ENCODE peak calls at places on chromosomes 3 and 15, in eight cellular contexts. L is A549, F is heart left ventricle, X is thyroid gland, I is psoas muscle, D is fibroblast of lung, G is upper lobe of left lung, S is breast epithelium. C is an unnamed sample.

GRCh38 chr15:89654847-89655805 is at the start of gene KIF7:
- DNase-seq in L (peak; percentile 60), X (peak; percentile 27), D (peak; percentile 61), I (peak; percentile 48), F (no peak), S (no peak), G (no peak), C (peak; percentile 34)

GRCh38 chr3:16325850-16326249 is 60.8 kb downstream of the OXNAD1 start:
- DNase-seq in L (no peak), G (no peak), F (no peak), D (no peak), I (no peak), S (no peak), X (no peak), C (no peak)

GRCh38 chr3:171192176-171192854 is 165.8 kb upstream of the SLC2A2 start:
- DNase-seq in D (peak; percentile 99), F (no peak), G (no peak), S (no peak), X (no peak), I (no peak), L (peak; percentile 1), C (no peak)

GRCh38 chr3:120838441-120839091 is 69.4 kb upstream of the STXBP5L start:
- DNase-seq in X (peak; percentile 10), D (no peak), G (no peak), L (no peak), F (no peak), I (no peak), S (no peak), C (no peak)

GRCh38 chr15:58392611-58393161 is 39.1 kb upstream of the LIPC start:
- DNase-seq in S (no peak), L (no peak), G (no peak), F (no peak), X (no peak), I (no peak), D (peak; percentile 85), C (no peak)

GRCh38 chr3:36060950-36061349 is 319.4 kb upstream of the STAC start:
- DNase-seq in G (no peak), L (peak; percentile 1), F (no peak), S (no peak), D (peak; percentile 20), X (no peak), I (no peak), C (no peak)

GRCh38 chr3:152244156-152244888 is 24.4 kb upstream of the MBNL1 start:
- DNase-seq in G (no peak), X (no peak), I (no peak), F (no peak), L (no peak), S (no peak), D (no peak), C (no peak)

GRCh38 chr15:82540984-82541431 is 751 bp upstream of the RPS17 start:
- DNase-seq in D (peak; percentile 29), I (no peak), L (peak; percentile 57), G (peak; percentile 30), S (no peak), F (no peak), X (peak; percentile 35), C (peak; percentile 31)

GRCh38 chr3:58604031-58604430 is 26.8 kb upstream of the FAM107A start:
- DNase-seq in F (no peak), L (no peak), G (no peak), S (no peak), X (no peak), I (no peak), D (no peak), C (no peak)

GRCh38 chr15:71137138-71137518 is 21.9 kb downstream of the THSD4 start:
- DNase-seq in L (no peak), G (no peak), D (no peak), I (no peak), F (no peak), S (no peak), X (no peak), C (no peak)

GRCh38 chr15:64864080-64864479 is 22.4 kb downstream of the PLEKHO2 start:
- DNase-seq in L (no peak), D (no peak), X (no peak), I (no peak), S (no peak), F (no peak), G (no peak), C (no peak)

GRCh38 chr3:4426782-4427344 is 40.2 kb downstream of the SUMF1 start:
- DNase-seq in X (no peak), S (no peak), D (peak; percentile 80), F (no peak), I (no peak), G (peak; percentile 36), L (no peak), C (no peak)

GRCh38 chr15:63233667-63234419 is 43.6 kb upstream of the APH1B start:
- DNase-seq in G (no peak), L (no peak), D (peak; percentile 89), I (no peak), S (no peak), F (no peak), X (no peak), C (peak; percentile 34)
- H3K27ac ChIP-seq in G (peak overlapping the region; percentile 67), L (peak overlapping the region; percentile 82), D (peak overlapping the region; percentile 82), I (no peak overlapping the region), S (peak overlapping the region; percentile 85), F (peak overlapping the region; percentile 52), X (peak overlapping the region; percentile 57), C (peak overlapping the region; percentile 15)

DNA sequence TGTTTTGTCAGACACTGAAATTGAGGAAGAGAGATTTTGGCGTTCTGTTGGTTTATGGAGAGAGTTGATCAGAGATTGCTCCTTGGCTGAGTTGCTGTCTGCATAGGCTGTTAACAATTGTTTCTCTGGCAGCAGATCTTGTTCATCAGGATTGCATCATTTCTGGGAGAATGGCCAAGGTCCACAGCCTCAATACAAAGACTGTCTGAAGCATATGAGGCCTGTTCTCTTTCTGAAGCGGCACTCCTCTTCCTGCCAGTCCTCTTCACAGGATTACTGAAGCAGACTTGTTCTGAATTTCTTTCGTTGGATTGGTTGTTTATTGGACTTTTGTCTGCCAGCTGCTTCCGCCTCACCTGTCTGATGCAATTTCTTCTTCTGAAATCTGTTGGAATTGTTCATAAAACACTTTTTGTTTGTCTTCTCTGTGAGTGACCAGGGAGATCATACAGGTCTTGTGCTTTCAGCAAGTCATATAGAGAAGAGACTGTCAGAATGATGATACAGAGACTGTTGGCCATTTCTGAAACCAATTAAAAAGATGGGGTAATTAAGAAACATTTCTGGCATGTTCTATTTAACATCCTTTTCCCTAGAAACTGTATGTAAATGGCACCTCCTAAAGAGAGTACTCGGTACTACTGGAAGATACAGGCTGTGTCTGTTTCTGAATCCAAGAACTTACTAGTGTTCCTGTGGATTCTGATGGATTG is 25.5 kb downstream of the SETD5 start:
- DNase-seq in F (peak; percentile 89), S (peak; percentile 93), G (peak; percentile 90), L (peak; percentile 60), X (peak; percentile 89), I (peak; percentile 54), D (peak; percentile 97), C (peak; percentile 94)
- H3K4me3 ChIP-seq in F (no peak overlapping the region), S (no peak overlapping the region), G (no peak overlapping the region), L (peak overlapping the region; percentile 18), X (no peak overlapping the region), I (peak overlapping the region; percentile 27), D (no peak overlapping the region), C (no peak overlapping the region)

GRCh38 chr3:54563661-54564200 is 364.1 kb downstream of the LRTM1 start:
- DNase-seq in F (no peak), D (no peak), L (no peak), X (no peak), I (no peak), G (no peak), S (no peak), C (no peak)
- H3K27ac ChIP-seq in F (no peak overlapping the region), D (no peak overlapping the region), L (no peak overlapping the region), X (no peak overlapping the region), I (no peak overlapping the region), G (no peak overlapping the region), S (no peak overlapping the region), C (no peak overlapping the region)

GRCh38 chr3:134315286-134316106 is 58.8 kb downstream of the AMOTL2 start:
- DNase-seq in F (peak; percentile 71), X (peak; percentile 19), L (no peak), G (no peak), I (peak; percentile 88), D (peak; percentile 93), S (peak; percentile 22), C (peak; percentile 71)

GRCh38 chr3:134313839-134314587 is 60.2 kb downstream of the AMOTL2 start:
- DNase-seq in S (no peak), X (no peak), F (no peak), I (no peak), L (no peak), G (no peak), D (peak; percentile 57), C (no peak)

GRCh38 chr3:134312072-134312872 is 61.6 kb upstream of the RYK start:
- DNase-seq in F (no peak), I (peak; percentile 39), L (no peak), X (peak; percentile 90), D (peak; percentile 89), G (peak; percentile 81), S (peak; percentile 77), C (no peak)

GRCh38 chr3:134312873-134313838 is 61.1 kb downstream of the AMOTL2 start:
- DNase-seq in D (peak; percentile 84), S (peak; percentile 76), F (peak; percentile 82), G (peak; percentile 70), I (peak; percentile 84), L (no peak), X (peak; percentile 85), C (peak; percentile 65)

DNA sequence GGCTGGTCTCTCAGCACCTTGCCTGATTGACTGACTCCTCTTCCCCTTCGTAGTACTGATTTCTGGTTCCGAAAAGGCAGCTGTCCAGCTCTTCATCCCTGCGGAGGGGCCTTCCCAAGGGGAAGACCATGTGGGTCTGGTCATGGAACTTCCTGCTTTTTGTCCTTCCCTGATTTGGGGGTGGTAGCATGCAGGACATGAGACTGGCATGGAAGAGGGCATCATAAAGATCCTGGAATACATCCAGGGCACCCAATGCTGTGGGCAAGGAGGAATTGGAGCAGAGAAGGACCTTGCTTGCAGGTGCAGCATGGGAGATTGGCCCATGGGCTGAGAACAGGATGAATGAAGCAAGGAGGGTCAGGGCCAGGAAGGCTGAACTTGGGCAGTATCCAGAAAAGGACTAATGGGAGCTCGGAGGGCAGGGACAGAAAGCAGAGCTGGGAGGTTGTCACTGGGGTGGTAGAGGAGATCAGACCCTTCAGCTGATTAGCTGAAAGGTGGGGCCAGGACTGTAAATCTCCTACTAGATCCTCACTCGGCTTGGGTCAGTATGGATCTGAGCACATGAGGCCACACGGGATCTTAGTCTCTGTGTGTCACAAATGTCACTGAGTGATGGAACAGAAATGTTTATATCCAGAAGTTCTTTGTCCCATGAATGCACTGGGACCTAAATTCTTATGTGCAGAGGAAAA is 59.5 kb downstream of the AMOTL2 start:
- DNase-seq in F (no peak), S (peak; percentile 18), X (no peak), L (no peak), D (no peak), I (no peak), G (no peak), C (no peak)
- H3K4me3 ChIP-seq in F (no peak overlapping the region), S (no peak overlapping the region), X (no peak overlapping the region), L (no peak overlapping the region), D (no peak overlapping the region), I (no peak overlapping the region), G (no peak overlapping the region), C (no peak overlapping the region)

DNA sequence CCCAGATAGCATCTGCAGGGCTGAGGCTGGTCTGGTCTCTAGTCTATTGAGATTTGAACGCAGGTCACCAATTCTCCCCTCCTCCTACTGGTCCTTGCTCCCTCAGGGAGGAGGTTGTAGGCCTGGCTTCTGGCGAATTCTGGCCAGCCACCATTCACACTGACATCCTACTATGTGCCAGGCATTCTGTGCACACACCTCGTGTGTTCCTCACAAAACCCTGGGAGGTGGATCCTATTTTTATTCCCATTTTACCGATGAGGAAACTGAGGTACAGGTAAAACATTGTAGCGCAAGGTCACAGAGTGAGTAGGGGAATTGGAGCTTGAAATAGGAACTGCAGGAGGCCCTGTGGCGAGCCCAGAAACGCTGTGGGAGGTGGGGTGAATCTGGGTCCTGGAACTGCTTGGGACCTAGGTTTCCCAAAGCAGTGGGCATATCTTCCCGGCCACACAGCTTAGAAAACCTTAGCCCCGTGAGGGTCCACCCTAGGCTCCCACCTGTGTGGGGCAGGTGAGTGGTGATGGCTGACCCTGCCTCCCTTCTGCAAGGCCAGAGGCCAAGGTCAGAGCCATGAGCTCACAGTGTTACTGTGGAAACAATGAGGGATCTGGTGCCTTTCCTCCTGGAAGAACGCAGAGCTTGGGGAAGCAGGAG is 4.8 kb upstream of the ATP2B2 start:
- DNase-seq in X (no peak), L (no peak), S (no peak), I (no peak), D (no peak), G (no peak), F (no peak), C (no peak)
- H3K27ac ChIP-seq in X (no peak overlapping the region), L (no peak overlapping the region), S (no peak overlapping the region), I (no peak overlapping the region), D (no peak overlapping the region), G (no peak overlapping the region), F (no peak overlapping the region), C (no peak overlapping the region)